ENCODE peak calls at places on chromosomes 7 and 10, in six cellular contexts. D is amniotic stem cell; F is CD4-positive, alpha-beta T cell; J is fibroblast of lung; Z is C1 segment of cervical spinal cord; G is NCI-H1417. V is an unnamed sample.

GRCh38 chr7:142383826-142384507 is 126.1 kb upstream of the PRSS58 start:
- DNase-seq in D (no peak), F (no peak), G (no peak), Z (no peak), J (no peak), V (no peak)

GRCh38 chr10:99297033-99297432 is 32.1 kb upstream of the CNNM1 start:
- DNase-seq in G (no peak), J (no peak), D (no peak), F (no peak), Z (no peak), V (no peak)

GRCh38 chr10:909831-910230 is 21.7 kb downstream of the LARP4B start:
- DNase-seq in F (no peak), G (no peak), J (no peak), Z (no peak), D (peak), V (no peak)

GRCh38 chr10:130424418-130424817 is 288.2 kb downstream of the GLRX3 start:
- DNase-seq in J (no peak), Z (no peak), D (no peak), G (no peak), F (no peak), V (no peak)

GRCh38 chr7:85186083-85186520 is 754 bp downstream of the SEMA3D start:
- DNase-seq in Z (no peak), G (peak), F (no peak), J (peak), D (peak), V (no peak)

GRCh38 chr7:40599836-40600235 is 465.0 kb downstream of the SUGCT start:
- DNase-seq in J (no peak), Z (no peak), D (no peak), F (no peak), G (no peak), V (no peak)

GRCh38 chr10:113056468-113057021 is 106.5 kb downstream of the TCF7L2 start:
- DNase-seq in G (no peak), F (no peak), Z (no peak), J (peak), D (peak), V (no peak)

GRCh38 chr10:35335718-35336083 is 608 bp upstream of the CCNY start:
- DNase-seq in F (no peak), G (peak), J (no peak), D (no peak), Z (no peak), V (no peak)

GRCh38 chr10:5985029-5985428 is 7.7 kb upstream of the IL15RA start:
- DNase-seq in F (no peak), J (no peak), G (no peak), D (no peak), Z (no peak), V (no peak)

GRCh38 chr7:79732535-79732934 is 279.1 kb upstream of the MAGI2 start:
- DNase-seq in Z (no peak), F (no peak), G (no peak), J (no peak), D (no peak), V (no peak)

GRCh38 chr7:129522088-129522970 is 20.0 kb downstream of the SMKR1 start:
- DNase-seq in G (no peak), F (no peak), D (no peak), J (no peak), Z (no peak), V (no peak)

GRCh38 chr10:119395287-119396007 is 147.1 kb downstream of the RGS10 start:
- DNase-seq in J (peak), D (no peak), G (no peak), F (no peak), Z (no peak), V (no peak)

GRCh38 chr10:78109210-78109609 is 75.5 kb downstream of the RPS24 start:
- DNase-seq in F (no peak), D (no peak), G (no peak), Z (no peak), J (no peak), V (no peak)

GRCh38 chr7:47847207-47847606 is 101.1 kb downstream of the PKD1L1 start:
- DNase-seq in J (no peak), D (no peak), Z (no peak), F (no peak), G (no peak), V (no peak)

GRCh38 chr10:65194131-65194530 is 1672.9 kb downstream of the REEP3 start:
- DNase-seq in G (no peak), D (no peak), F (no peak), Z (no peak), J (peak), V (no peak)

GRCh38 chr7:6271694-6272371 is 591 bp downstream of the CYTH3 start:
- DNase-seq in G (peak), J (no peak), D (no peak), F (peak), Z (no peak), V (no peak)

GRCh38 chr7:98372993-98373392 is 27.9 kb downstream of the BAIAP2L1 start:
- DNase-seq in D (no peak), F (no peak), G (no peak), Z (no peak), J (peak), V (no peak)

GRCh38 chr7:140726304-140726703 is 29.8 kb downstream of the NDUFB2 start:
- DNase-seq in J (peak), D (no peak), G (peak), Z (no peak), F (no peak), V (no peak)

GRCh38 chr10:24331457-24331856 is 122.5 kb downstream of the KIAA1217 start:
- DNase-seq in Z (no peak), D (no peak), G (no peak), J (peak), F (no peak), V (peak)

GRCh38 chr7:3569643-3570042 is 268.6 kb downstream of the SDK1 start:
- DNase-seq in F (no peak), G (peak), Z (no peak), J (no peak), D (no peak), V (no peak)